ENCODE peak calls at places on chromosome X, in ten cellular contexts. B is upper lobe of left lung, T is right lobe of liver, M is psoas muscle, I is mammary epithelial cell, S is lung, V is testis, W is sigmoid colon, F is ovary, N is fibroblast of lung. R is an unnamed sample. For H3K9me3, the result is how much of the 10 kb centered on the place peaks cover.

GRCh38 chrX:18227458-18227857 is 6.8 kb upstream of the BEND2 start:
- DNase-seq in B (no peak), T (no peak), M (no peak), I (no peak), S (no peak), V (no peak), W (no peak), F (no peak), N (no peak), R (no peak)

GRCh38 chrX:13691845-13692334 is 3.0 kb downstream of the RAB9A start:
- DNase-seq in B (no peak), T (no peak), M (no peak), I (no peak), S (no peak), V (no peak), W (no peak), F (no peak), N (peak), R (no peak)

GRCh38 chrX:84339507-84340364 is 151.7 kb upstream of the RPS6KA6 start:
- DNase-seq in B (no peak), T (no peak), M (no peak), I (peak), S (no peak), V (no peak), W (no peak), F (no peak), N (no peak), R (no peak)

GRCh38 chrX:46686003-46686645 is 72.8 kb downstream of the SLC9A7 start:
- DNase-seq in B (no peak), T (no peak), M (no peak), I (peak), S (no peak), V (peak), W (no peak), F (no peak), N (peak), R (no peak)

GRCh38 chrX:9853307-9853706 is 67.1 kb downstream of the SHROOM2 start:
- DNase-seq in B (no peak), T (no peak), M (no peak), I (no peak), S (no peak), V (no peak), W (no peak), F (no peak), N (no peak), R (no peak)

GRCh38 chrX:63115196-63115595 is 235.9 kb downstream of the SPIN4 start:
- DNase-seq in B (no peak), T (no peak), M (no peak), I (no peak), S (no peak), V (no peak), W (no peak), F (no peak), N (no peak), R (no peak)

GRCh38 chrX:12042615-12043014 is 95.7 kb upstream of the FRMPD4 start:
- DNase-seq in B (no peak), T (no peak), M (no peak), I (peak), S (no peak), V (no peak), W (no peak), F (no peak), N (no peak), R (no peak)

GRCh38 chrX:153395613-153396319 is 5.4 kb downstream of the PNMA6E start:
- DNase-seq in B (no peak), T (no peak), M (no peak), I (no peak), S (no peak), V (no peak), W (no peak), F (no peak), N (no peak), R (no peak)

GRCh38 chrX:93585661-93586060 is 87.7 kb downstream of the NAP1L3 start:
- DNase-seq in B (no peak), T (no peak), M (no peak), I (peak), S (no peak), V (no peak), W (no peak), F (no peak), N (no peak), R (no peak)

GRCh38 chrX:16892504-16893362 is 22.6 kb upstream of the RBBP7 start:
- DNase-seq in B (no peak), T (peak), M (peak), I (peak), S (peak), V (peak), W (peak), F (peak), N (peak), R (peak)

GRCh38 chrX:128616933-128617332 is 564.7 kb upstream of the ACTRT1 start:
- DNase-seq in B (no peak), T (no peak), M (no peak), I (peak), S (no peak), V (no peak), W (no peak), F (no peak), N (no peak), R (no peak)

GRCh38 chrX:129115935-129116334 is 407.4 kb downstream of the SMARCA1 start:
- DNase-seq in B (no peak), T (no peak), M (no peak), I (no peak), S (no peak), V (no peak), W (no peak), F (no peak), N (peak), R (no peak)

GRCh38 chrX:142040906-142041305 is 137.2 kb downstream of the MAGEC1 start:
- DNase-seq in B (no peak), T (no peak), M (no peak), I (no peak), S (no peak), V (no peak), W (no peak), F (no peak), N (no peak), R (no peak)

GRCh38 chrX:68685722-68686683 is 38.5 kb downstream of the STARD8 start:
- DNase-seq in B (peak), T (no peak), M (peak), I (peak), S (peak), V (no peak), W (peak), F (peak), N (peak), R (no peak)

GRCh38 chrX:133440081-133440796 is 24.9 kb upstream of the GPC4 start:
- DNase-seq in B (no peak), T (no peak), M (no peak), I (no peak), S (no peak), V (no peak), W (no peak), F (no peak), N (no peak), R (no peak)

GRCh38 chrX:10242036-10242435 is 85.3 kb downstream of the CLCN4 start:
- DNase-seq in B (no peak), T (no peak), M (no peak), I (no peak), S (no peak), V (no peak), W (no peak), F (no peak), N (no peak), R (no peak)

GRCh38 chrX:100695991-100696390 is 35.9 kb downstream of the SYTL4 start:
- DNase-seq in B (no peak), T (no peak), M (no peak), I (peak), S (no peak), V (no peak), W (no peak), F (no peak), N (peak), R (no peak)

GRCh38 chrX:24659106-24659505 is 12.0 kb upstream of the PCYT1B start:
- DNase-seq in B (no peak), T (no peak), M (no peak), I (no peak), S (no peak), V (no peak), W (no peak), F (no peak), N (no peak), R (no peak)

GRCh38 chrX:107827852-107828251 is 2.2 kb downstream of the MID2 start:
- DNase-seq in B (no peak), T (no peak), M (no peak), I (peak), S (no peak), V (no peak), W (no peak), F (no peak), N (no peak), R (no peak)

GRCh38 chrX:150847088-150847487 is 51.4 kb downstream of the CD99L2 start:
- DNase-seq in B (no peak), T (no peak), M (no peak), I (no peak), S (no peak), V (no peak), W (no peak), F (no peak), N (no peak), R (no peak)

GRCh38 chrX:108020631-108021030 is 24.2 kb upstream of the VSIG1 start:
- DNase-seq in B (no peak), T (no peak), M (no peak), I (peak), S (no peak), V (no peak), W (no peak), F (no peak), N (no peak), R (no peak)

GRCh38 chrX:44873415-44874270 is 655 bp downstream of the KDM6A start:
- DNase-seq in B (peak), T (peak), M (peak), I (peak), S (peak), V (peak), W (peak), F (peak), N (peak), R (peak)

GRCh38 chrX:119288890-119289393 is 52.9 kb downstream of the PGRMC1 start:
- DNase-seq in B (no peak), T (no peak), M (no peak), I (no peak), S (no peak), V (no peak), W (no peak), F (no peak), N (no peak), R (no peak)
- H3K9me3 ChIP-seq in B (under half), T (under half), M (under half), I (under half), S (under half), V (under half), W (under half), F (under half), N (under half), R (under half)

GRCh38 chrX:42976729-42977366 is 198.9 kb upstream of the PPP1R2C start:
- DNase-seq in B (no peak), T (no peak), M (no peak), I (peak), S (no peak), V (no peak), W (no peak), F (no peak), N (peak), R (no peak)
- H3K9me3 ChIP-seq in B (under half), T (under half), M (under half), I (under half), S (under half), V (under half), W (under half), F (under half), N (under half), R (under half)

GRCh38 chrX:115487608-115488007 is 73.4 kb upstream of the PLS3 start:
- DNase-seq in B (no peak), T (no peak), M (no peak), I (no peak), S (no peak), V (no peak), W (no peak), F (no peak), N (no peak), R (no peak)

GRCh38 chrX:115490814-115491213 is 70.2 kb upstream of the PLS3 start:
- DNase-seq in B (no peak), T (no peak), M (no peak), I (no peak), S (no peak), V (no peak), W (no peak), F (no peak), N (no peak), R (no peak)

GRCh38 chrX:115491766-115492165 is 69.2 kb upstream of the PLS3 start:
- DNase-seq in B (no peak), T (no peak), M (no peak), I (no peak), S (no peak), V (no peak), W (no peak), F (no peak), N (no peak), R (no peak)

DNA sequence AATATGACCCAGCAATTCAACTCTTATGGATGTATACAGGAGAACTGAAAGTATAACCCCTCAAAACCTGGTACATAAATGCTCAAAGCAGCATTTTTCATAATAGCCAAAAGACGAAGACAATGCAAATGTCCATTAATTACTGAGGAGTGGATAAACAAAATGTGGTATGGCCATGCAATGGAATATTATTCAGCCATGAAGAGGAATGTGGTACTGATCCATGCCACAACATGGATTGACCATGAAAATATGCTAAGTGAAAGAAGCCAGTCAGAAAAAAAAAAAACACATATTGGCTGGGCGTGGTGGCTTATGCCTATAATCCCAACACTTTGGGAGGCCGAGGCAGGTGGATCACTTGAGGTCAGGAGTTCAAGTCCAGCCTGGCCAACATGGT is 74.5 kb upstream of the PLS3 start:
- DNase-seq in B (no peak), T (no peak), M (no peak), I (no peak), S (no peak), V (no peak), W (no peak), F (no peak), N (no peak), R (no peak)
- H3K9me3 ChIP-seq in B (under half), T (under half), M (under half), I (under half), S (under half), V (under half), W (under half), F (under half), N (under half), R (under half)

GRCh38 chrX:145751943-145752342 is 65.7 kb upstream of the SLITRK2 start:
- DNase-seq in B (no peak), T (no peak), M (no peak), I (no peak), S (no peak), V (no peak), W (no peak), F (no peak), N (peak), R (no peak)
- H3K9me3 ChIP-seq in B (under half), T (under half), M (under half), I (under half), S (under half), V (under half), W (under half), F (under half), N (under half), R (under half)

GRCh38 chrX:37722595-37722994 is 37.0 kb downstream of the XK start:
- DNase-seq in B (no peak), T (no peak), M (no peak), I (no peak), S (no peak), V (no peak), W (no peak), F (no peak), N (no peak), R (no peak)
- H3K9me3 ChIP-seq in B (under half), T (under half), M (under half), I (under half), S (under half), V (under half), W (under half), F (under half), N (under half), R (under half)

GRCh38 chrX:53056292-53056691 is 7.7 kb downstream of the GPR173 start:
- DNase-seq in B (no peak), T (no peak), M (no peak), I (peak), S (no peak), V (no peak), W (no peak), F (no peak), N (peak), R (no peak)
- H3K9me3 ChIP-seq in B (under half), T (under half), M (under half), I (under half), S (under half), V (under half), W (under half), F (under half), N (under half), R (under half)

DNA sequence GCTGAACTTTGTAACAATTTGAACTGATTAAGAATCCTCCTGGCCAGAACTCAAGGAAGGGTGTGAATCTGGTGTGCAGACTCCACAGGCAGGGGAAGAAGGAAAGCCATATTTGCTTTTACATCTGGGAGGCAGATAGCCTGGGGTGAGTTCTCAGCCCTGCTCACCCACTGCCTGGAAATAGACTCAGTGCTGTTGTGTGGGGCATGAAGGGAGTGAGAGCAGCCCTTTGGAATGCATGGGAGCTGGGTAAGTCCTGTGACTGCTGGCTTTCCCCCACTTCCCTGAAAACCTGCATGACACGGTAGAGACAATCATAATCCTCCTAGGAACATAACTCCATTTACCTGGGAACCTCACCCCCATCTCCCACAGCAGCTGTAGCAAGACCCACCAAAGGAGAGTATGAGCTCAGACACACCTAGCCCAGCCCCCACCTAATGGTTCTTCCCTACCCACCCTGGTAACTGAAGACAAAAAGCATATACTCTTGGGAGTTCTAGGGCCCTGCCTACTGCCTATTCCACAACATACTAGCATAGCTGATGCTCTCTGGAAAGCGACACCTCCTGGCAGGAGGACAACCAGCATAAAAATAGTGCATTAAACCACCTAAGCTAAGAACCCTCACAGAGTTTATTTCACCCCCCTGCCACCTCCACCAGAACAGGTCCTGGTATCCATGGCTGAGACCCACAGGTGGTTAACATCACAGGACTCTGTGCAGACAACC is 59.3 kb upstream of the UBQLN2 start:
- DNase-seq in B (no peak), T (no peak), M (no peak), I (peak), S (no peak), V (peak), W (no peak), F (no peak), N (no peak), R (no peak)
- H3K9me3 ChIP-seq in B (under half), T (under half), M (under half), I (under half), S (under half), V (under half), W (under half), F (under half), N (under half), R (under half)

GRCh38 chrX:66015906-66016689 is 23.8 kb downstream of the VSIG4 start:
- DNase-seq in B (no peak), T (no peak), M (no peak), I (no peak), S (no peak), V (no peak), W (no peak), F (no peak), N (no peak), R (no peak)

GRCh38 chrX:66016905-66017658 is 22.8 kb downstream of the VSIG4 start:
- DNase-seq in B (no peak), T (no peak), M (no peak), I (no peak), S (no peak), V (no peak), W (no peak), F (no peak), N (no peak), R (no peak)

GRCh38 chrX:66018585-66019309 is 21.1 kb downstream of the VSIG4 start:
- DNase-seq in B (no peak), T (no peak), M (no peak), I (no peak), S (no peak), V (no peak), W (no peak), F (no peak), N (no peak), R (no peak)

GRCh38 chrX:66019310-66019652 is 20.6 kb downstream of the VSIG4 start:
- DNase-seq in B (no peak), T (no peak), M (no peak), I (no peak), S (no peak), V (no peak), W (no peak), F (no peak), N (no peak), R (no peak)

DNA sequence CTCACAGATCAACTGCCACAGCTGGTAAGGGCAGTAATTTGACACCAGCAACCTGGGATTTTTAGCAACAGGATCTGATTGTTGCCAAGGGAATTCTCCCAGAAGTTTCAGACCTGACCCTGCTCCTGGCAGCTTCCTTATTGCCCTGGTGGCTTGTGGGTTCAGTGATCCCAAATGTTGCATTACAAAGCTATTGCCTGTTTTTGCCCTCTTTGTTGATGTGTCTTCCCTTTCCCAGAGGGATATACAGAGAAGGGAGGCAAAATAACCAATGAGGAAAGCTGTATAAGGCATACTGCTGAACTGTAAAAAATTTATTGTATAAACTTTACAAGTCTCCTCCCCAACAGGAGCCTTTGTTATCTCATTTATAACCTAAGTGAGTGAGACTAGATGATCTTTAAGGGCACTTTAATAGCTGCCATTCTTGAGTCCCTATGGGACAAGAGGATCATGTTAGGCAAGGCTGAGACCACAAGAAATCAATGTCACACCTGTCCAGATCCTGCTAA is 22.2 kb downstream of the VSIG4 start:
- DNase-seq in B (no peak), T (no peak), M (no peak), I (no peak), S (no peak), V (no peak), W (no peak), F (no peak), N (no peak), R (no peak)
- H3K9me3 ChIP-seq in B (under half), T (under half), M (under half), I (under half), S (under half), V (under half), W (under half), F (under half), N (under half), R (under half)

GRCh38 chrX:143455045-143455444 is 62.2 kb downstream of the SPANXN3 start:
- DNase-seq in B (no peak), T (no peak), M (no peak), I (no peak), S (no peak), V (no peak), W (no peak), F (no peak), N (no peak), R (no peak)
- H3K9me3 ChIP-seq in B (under half), T (under half), M (under half), I (under half), S (under half), V (under half), W (under half), F (under half), N (under half), R (under half)